ENCODE peak calls at places on chromosome 1, in ten cellular contexts. H, X, S, Y, D, F, A, G, J and Q are unnamed samples.

GRCh38 chr1:33349081-33349759 is 28.3 kb upstream of the A3GALT2 start:
- DNase-seq in G (no peak), A (peak; percentile 64), J (peak; percentile 46), H (no peak), Y (peak; percentile 21), X (peak; percentile 67), F (peak; percentile 49), D (peak; percentile 58), S (peak; percentile 13), Q (peak; percentile 43)

GRCh38 chr1:41629571-41629970 is 145.1 kb upstream of the EDN2 start:
- DNase-seq in F (no peak), X (peak; percentile 74), A (no peak), D (no peak), Y (no peak), S (no peak), H (no peak), J (no peak), G (no peak), Q (no peak)

GRCh38 chr1:230326971-230327891 is 98.9 kb downstream of the PGBD5 start:
- DNase-seq in S (no peak), A (no peak), F (no peak), J (no peak), X (peak; percentile 22), D (no peak), Y (no peak), H (no peak), G (no peak), Q (no peak)

GRCh38 chr1:223714849-223715709 is 2.7 kb downstream of the CAPN2 start:
- DNase-seq in H (peak; percentile 81), G (no peak), Y (no peak), D (no peak), X (peak; percentile 98), S (no peak), A (peak; percentile 77), J (no peak), F (peak; percentile 63), Q (no peak)

GRCh38 chr1:176216031-176216430 is 8.9 kb upstream of the COP1 start:
- DNase-seq in S (no peak), Y (no peak), G (no peak), H (no peak), F (no peak), J (no peak), D (no peak), A (no peak), X (no peak), Q (no peak)

GRCh38 chr1:180428782-180429695 is 73.3 kb downstream of the ACBD6 start:
- DNase-seq in Y (no peak), D (no peak), A (peak; percentile 39), X (no peak), S (no peak), H (no peak), J (no peak), F (no peak), G (no peak), Q (no peak)

GRCh38 chr1:10399487-10399917 is 638 bp downstream of the PGD start:
- DNase-seq in X (peak; percentile 62), H (peak; percentile 53), A (no peak), J (no peak), D (peak; percentile 22), Y (no peak), F (no peak), S (no peak), G (no peak), Q (no peak)

GRCh38 chr1:55210990-55211389 is 4.2 kb downstream of the USP24 start:
- DNase-seq in Y (no peak), G (no peak), F (peak; percentile 60), X (peak; percentile 38), D (no peak), H (no peak), S (no peak), A (no peak), J (peak; percentile 32), Q (no peak)

GRCh38 chr1:175152006-175152652 is 40.4 kb downstream of the KIAA0040 start:
- DNase-seq in J (peak; percentile 35), D (peak; percentile 45), A (peak; percentile 71), F (peak; percentile 63), Y (peak; percentile 58), G (peak; percentile 41), S (peak; percentile 47), X (peak; percentile 29), H (no peak), Q (peak; percentile 71)

GRCh38 chr1:91672601-91673161 is 172.0 kb downstream of the CDC7 start:
- DNase-seq in F (no peak), J (no peak), D (no peak), X (no peak), S (no peak), H (no peak), Y (no peak), A (no peak), G (no peak), Q (no peak)